ENCODE peak calls at places on chromosomes 1 and 21, in five cellular contexts. One of them, this sample, is unnamed.

GRCh38 chr1:16088996-16089395 is 15.5 kb upstream of the FAM131C start:
- DNase-seq in CD8-positive, alpha-beta memory T cell: no peak
- DNase-seq in GM12865: no peak
- DNase-seq in DND-41: no peak
- DNase-seq in adrenal gland: no peak
- DNase-seq in this sample: no peak

GRCh38 chr1:145892486-145893087 is 6.9 kb upstream of the ANKRD35 start:
- DNase-seq in CD8-positive, alpha-beta memory T cell: no peak
- DNase-seq in GM12865: no peak
- DNase-seq in DND-41: no peak
- DNase-seq in adrenal gland: peak; percentile 74
- DNase-seq in this sample: no peak

GRCh38 chr1:201015551-201016091 is 7.9 kb downstream of the KIF21B start:
- DNase-seq in CD8-positive, alpha-beta memory T cell: no peak
- DNase-seq in GM12865: no peak
- DNase-seq in adrenal gland: no peak
- DNase-seq in DND-41: no peak
- DNase-seq in this sample: no peak

GRCh38 chr21:26962516-26963305 is 4.2 kb downstream of the ADAMTS5 start:
- DNase-seq in CD8-positive, alpha-beta memory T cell: no peak
- DNase-seq in DND-41: no peak
- DNase-seq in adrenal gland: no peak
- DNase-seq in GM12865: no peak
- DNase-seq in this sample: no peak

GRCh38 chr1:43144228-43144627 is 27.9 kb downstream of the EBNA1BP2 start:
- DNase-seq in adrenal gland: no peak
- DNase-seq in CD8-positive, alpha-beta memory T cell: no peak
- DNase-seq in DND-41: no peak
- DNase-seq in GM12865: no peak
- DNase-seq in this sample: no peak

GRCh38 chr1:39212499-39212898 is 8.0 kb downstream of the MACF1 start:
- DNase-seq in adrenal gland: no peak
- DNase-seq in GM12865: no peak
- DNase-seq in CD8-positive, alpha-beta memory T cell: no peak
- DNase-seq in DND-41: no peak
- DNase-seq in this sample: no peak

GRCh38 chr1:1032428-1032827 is 12.5 kb downstream of the AGRN start:
- DNase-seq in CD8-positive, alpha-beta memory T cell: no peak
- DNase-seq in DND-41: no peak
- DNase-seq in adrenal gland: no peak
- DNase-seq in GM12865: peak; percentile 33
- DNase-seq in this sample: no peak

GRCh38 chr1:192159034-192159433 is 772 bp downstream of the RGS18 start:
- DNase-seq in GM12865: no peak
- DNase-seq in DND-41: peak; percentile 59
- DNase-seq in adrenal gland: no peak
- DNase-seq in CD8-positive, alpha-beta memory T cell: no peak
- DNase-seq in this sample: no peak

GRCh38 chr1:225137981-225138380 is 208.5 kb downstream of the DNAH14 start:
- DNase-seq in adrenal gland: no peak
- DNase-seq in CD8-positive, alpha-beta memory T cell: no peak
- DNase-seq in GM12865: no peak
- DNase-seq in DND-41: no peak
- DNase-seq in this sample: no peak

GRCh38 chr1:31669786-31670582 is 25.3 kb upstream of the PEF1 start:
- DNase-seq in CD8-positive, alpha-beta memory T cell: peak; percentile 50
- DNase-seq in DND-41: no peak
- DNase-seq in adrenal gland: peak; percentile 89
- DNase-seq in GM12865: no peak
- DNase-seq in this sample: peak; percentile 68

GRCh38 chr1:3304255-3304654 is 150.2 kb upstream of the ARHGEF16 start:
- DNase-seq in adrenal gland: no peak
- DNase-seq in DND-41: no peak
- DNase-seq in CD8-positive, alpha-beta memory T cell: no peak
- DNase-seq in GM12865: no peak
- DNase-seq in this sample: no peak

GRCh38 chr1:5267603-5268235 is 613.3 kb downstream of the AJAP1 start:
- DNase-seq in DND-41: no peak
- DNase-seq in GM12865: no peak
- DNase-seq in adrenal gland: no peak
- DNase-seq in CD8-positive, alpha-beta memory T cell: no peak
- DNase-seq in this sample: no peak

GRCh38 chr1:241998950-241999495 is at the start of gene MAP1LC3C:
- DNase-seq in DND-41: no peak
- DNase-seq in adrenal gland: no peak
- DNase-seq in CD8-positive, alpha-beta memory T cell: no peak
- DNase-seq in GM12865: no peak
- DNase-seq in this sample: no peak
- H3K4me3 ChIP-seq in DND-41: no peak within 1 kb of the TSS
- H3K4me3 ChIP-seq in adrenal gland: peak within 1 kb of the TSS; percentile 36
- H3K4me3 ChIP-seq in CD8-positive, alpha-beta memory T cell: no peak within 1 kb of the TSS
- H3K4me3 ChIP-seq in GM12865: peak within 1 kb of the TSS; percentile 37
- H3K4me3 ChIP-seq in this sample: no peak within 1 kb of the TSS

DNA sequence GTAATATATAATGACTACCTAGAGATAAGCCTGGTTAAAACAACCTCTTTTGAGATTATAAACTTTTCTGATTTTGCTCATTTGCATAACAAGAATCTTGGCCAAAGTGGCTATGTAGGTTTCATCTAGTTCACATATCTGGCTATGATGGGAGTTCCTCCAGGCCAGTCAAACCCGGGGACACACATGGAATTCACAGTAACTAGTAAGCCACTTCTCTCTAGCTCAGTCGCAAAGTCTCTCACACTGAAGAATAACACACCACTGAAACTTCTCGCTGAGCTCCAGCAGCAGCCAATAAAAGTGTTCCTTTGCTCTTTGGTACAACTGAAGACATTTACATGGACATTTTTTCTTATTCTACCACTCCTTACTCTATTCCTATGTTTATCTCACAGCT is 36.0 kb upstream of the GRIK1 start:
- DNase-seq in CD8-positive, alpha-beta memory T cell: no peak
- DNase-seq in adrenal gland: no peak
- DNase-seq in DND-41: no peak
- DNase-seq in GM12865: no peak
- DNase-seq in this sample: no peak
- H3K4me3 ChIP-seq in CD8-positive, alpha-beta memory T cell: no peak overlapping the region
- H3K4me3 ChIP-seq in adrenal gland: no peak overlapping the region
- H3K4me3 ChIP-seq in DND-41: no peak overlapping the region
- H3K4me3 ChIP-seq in GM12865: no peak overlapping the region
- H3K4me3 ChIP-seq in this sample: no peak overlapping the region

GRCh38 chr1:27725374-27726172 is at the start of gene FAM76A:
- DNase-seq in CD8-positive, alpha-beta memory T cell: peak; percentile 100
- DNase-seq in DND-41: peak; percentile 100
- DNase-seq in adrenal gland: peak; percentile 100
- DNase-seq in GM12865: peak; percentile 100
- DNase-seq in this sample: peak; percentile 98

GRCh38 chr1:27726173-27726793 is 522 bp downstream of the FAM76A start:
- DNase-seq in CD8-positive, alpha-beta memory T cell: no peak
- DNase-seq in adrenal gland: peak; percentile 65
- DNase-seq in GM12865: peak; percentile 70
- DNase-seq in DND-41: peak; percentile 50
- DNase-seq in this sample: no peak

GRCh38 chr1:27724961-27725373 is 794 bp upstream of the FAM76A start:
- DNase-seq in adrenal gland: no peak
- DNase-seq in GM12865: peak; percentile 72
- DNase-seq in DND-41: peak; percentile 12
- DNase-seq in CD8-positive, alpha-beta memory T cell: no peak
- DNase-seq in this sample: no peak

DNA sequence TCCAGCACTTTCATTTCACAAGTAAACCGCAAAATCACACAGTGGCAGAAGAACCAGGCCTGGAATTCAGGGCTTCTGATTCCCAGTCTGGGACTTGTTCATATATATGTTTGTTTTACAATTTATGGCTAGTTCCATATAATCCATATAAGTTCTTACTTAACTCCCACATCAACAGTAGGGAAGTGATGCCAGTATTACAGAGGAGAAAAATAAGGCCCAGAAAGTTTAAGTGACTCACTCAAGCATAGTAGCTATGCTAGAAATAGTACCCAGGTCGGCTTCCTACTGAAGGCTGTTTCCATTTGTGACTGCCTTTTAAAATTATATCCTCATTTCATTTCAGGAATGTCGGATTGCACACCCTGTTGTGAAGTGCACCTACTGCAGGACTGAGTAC is 1.4 kb downstream of the FAM76A start:
- DNase-seq in GM12865: no peak
- DNase-seq in DND-41: no peak
- DNase-seq in adrenal gland: no peak
- DNase-seq in CD8-positive, alpha-beta memory T cell: no peak
- DNase-seq in this sample: no peak
- H3K4me3 ChIP-seq in GM12865: peak overlapping the region; percentile 98
- H3K4me3 ChIP-seq in DND-41: no peak overlapping the region
- H3K4me3 ChIP-seq in adrenal gland: peak overlapping the region; percentile 67
- H3K4me3 ChIP-seq in CD8-positive, alpha-beta memory T cell: no peak overlapping the region
- H3K4me3 ChIP-seq in this sample: no peak overlapping the region

DNA sequence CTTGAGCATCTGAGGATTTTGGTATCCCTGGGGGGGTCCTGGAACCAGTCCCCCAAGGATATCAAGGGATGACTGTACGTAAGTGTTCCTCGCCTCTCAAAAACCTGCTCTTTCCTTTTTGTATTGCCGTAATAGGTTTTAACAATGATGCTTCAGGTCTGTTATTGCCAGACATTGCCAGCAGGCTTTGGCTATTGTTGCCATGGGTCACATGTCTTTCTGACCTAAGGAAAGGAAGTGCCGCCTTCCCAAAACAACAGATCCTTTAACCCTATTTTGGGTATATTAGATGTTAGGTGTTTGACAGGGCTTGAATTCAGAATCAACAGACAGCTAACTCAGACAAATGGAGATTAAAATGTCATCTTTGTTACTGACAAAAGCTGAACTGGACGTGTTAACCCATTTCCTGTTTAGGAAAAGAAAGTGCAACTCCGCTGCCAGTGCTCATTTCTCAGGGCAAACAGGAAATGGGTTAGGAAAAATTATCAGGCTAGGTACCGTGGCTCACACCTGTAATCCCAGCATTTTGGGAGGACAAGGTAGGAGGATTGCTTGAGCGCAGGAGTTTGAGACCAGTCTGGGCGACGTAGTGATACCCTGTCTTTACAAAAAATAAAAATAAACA is 12.4 kb upstream of the PRPF38B start:
- DNase-seq in GM12865: no peak
- DNase-seq in adrenal gland: no peak
- DNase-seq in CD8-positive, alpha-beta memory T cell: no peak
- DNase-seq in DND-41: no peak
- DNase-seq in this sample: no peak
- H3K4me3 ChIP-seq in GM12865: no peak overlapping the region
- H3K4me3 ChIP-seq in adrenal gland: no peak overlapping the region
- H3K4me3 ChIP-seq in CD8-positive, alpha-beta memory T cell: no peak overlapping the region
- H3K4me3 ChIP-seq in DND-41: no peak overlapping the region
- H3K4me3 ChIP-seq in this sample: no peak overlapping the region

GRCh38 chr1:204076891-204077290 is 4.0 kb downstream of the SOX13 start:
- DNase-seq in DND-41: no peak
- DNase-seq in CD8-positive, alpha-beta memory T cell: no peak
- DNase-seq in GM12865: no peak
- DNase-seq in adrenal gland: no peak
- DNase-seq in this sample: no peak

GRCh38 chr1:204073837-204074273 is 940 bp downstream of the SOX13 start:
- DNase-seq in adrenal gland: no peak
- DNase-seq in CD8-positive, alpha-beta memory T cell: no peak
- DNase-seq in DND-41: no peak
- DNase-seq in GM12865: no peak
- DNase-seq in this sample: no peak

GRCh38 chr1:204074274-204075115 is 1.6 kb downstream of the SOX13 start:
- DNase-seq in CD8-positive, alpha-beta memory T cell: no peak
- DNase-seq in GM12865: no peak
- DNase-seq in adrenal gland: peak; percentile 78
- DNase-seq in DND-41: no peak
- DNase-seq in this sample: no peak

GRCh38 chr1:204075890-204076837 is 3.2 kb downstream of the SOX13 start:
- DNase-seq in GM12865: no peak
- DNase-seq in adrenal gland: no peak
- DNase-seq in CD8-positive, alpha-beta memory T cell: no peak
- DNase-seq in DND-41: no peak
- DNase-seq in this sample: no peak

GRCh38 chr1:204075116-204075636 is 2.3 kb downstream of the SOX13 start:
- DNase-seq in adrenal gland: no peak
- DNase-seq in GM12865: no peak
- DNase-seq in CD8-positive, alpha-beta memory T cell: no peak
- DNase-seq in DND-41: no peak
- DNase-seq in this sample: no peak
- H3K4me3 ChIP-seq in adrenal gland: peak overlapping the region; percentile 80
- H3K4me3 ChIP-seq in GM12865: no peak overlapping the region
- H3K4me3 ChIP-seq in CD8-positive, alpha-beta memory T cell: peak overlapping the region; percentile 45
- H3K4me3 ChIP-seq in DND-41: no peak overlapping the region
- H3K4me3 ChIP-seq in this sample: no peak overlapping the region

DNA sequence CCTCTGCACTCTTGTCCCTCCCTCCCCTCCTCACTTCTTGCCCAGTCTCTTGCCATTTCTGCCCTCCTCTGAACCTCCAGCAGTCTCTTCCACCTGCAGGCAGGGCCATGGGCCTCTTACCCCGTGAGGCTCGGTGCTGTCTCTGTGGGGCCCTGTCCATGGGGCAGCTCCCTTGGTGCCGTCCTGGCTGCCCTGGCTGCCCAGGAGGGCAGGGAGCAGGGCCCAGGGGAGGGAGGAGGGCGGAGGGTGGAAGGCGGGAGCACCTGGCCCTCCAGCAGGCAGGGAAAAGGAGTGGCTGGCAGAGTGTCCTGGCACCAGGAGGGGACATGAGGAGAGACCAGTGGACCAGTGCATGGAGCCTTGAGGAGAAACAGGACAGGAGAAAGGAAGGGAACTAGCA is at the start of gene RORC:
- DNase-seq in GM12865: no peak
- DNase-seq in CD8-positive, alpha-beta memory T cell: no peak
- DNase-seq in adrenal gland: peak; percentile 40
- DNase-seq in DND-41: no peak
- DNase-seq in this sample: no peak
- H3K4me3 ChIP-seq in GM12865: no peak within 1 kb of the TSS
- H3K4me3 ChIP-seq in CD8-positive, alpha-beta memory T cell: no peak within 1 kb of the TSS
- H3K4me3 ChIP-seq in adrenal gland: no peak within 1 kb of the TSS
- H3K4me3 ChIP-seq in DND-41: no peak within 1 kb of the TSS
- H3K4me3 ChIP-seq in this sample: no peak within 1 kb of the TSS

DNA sequence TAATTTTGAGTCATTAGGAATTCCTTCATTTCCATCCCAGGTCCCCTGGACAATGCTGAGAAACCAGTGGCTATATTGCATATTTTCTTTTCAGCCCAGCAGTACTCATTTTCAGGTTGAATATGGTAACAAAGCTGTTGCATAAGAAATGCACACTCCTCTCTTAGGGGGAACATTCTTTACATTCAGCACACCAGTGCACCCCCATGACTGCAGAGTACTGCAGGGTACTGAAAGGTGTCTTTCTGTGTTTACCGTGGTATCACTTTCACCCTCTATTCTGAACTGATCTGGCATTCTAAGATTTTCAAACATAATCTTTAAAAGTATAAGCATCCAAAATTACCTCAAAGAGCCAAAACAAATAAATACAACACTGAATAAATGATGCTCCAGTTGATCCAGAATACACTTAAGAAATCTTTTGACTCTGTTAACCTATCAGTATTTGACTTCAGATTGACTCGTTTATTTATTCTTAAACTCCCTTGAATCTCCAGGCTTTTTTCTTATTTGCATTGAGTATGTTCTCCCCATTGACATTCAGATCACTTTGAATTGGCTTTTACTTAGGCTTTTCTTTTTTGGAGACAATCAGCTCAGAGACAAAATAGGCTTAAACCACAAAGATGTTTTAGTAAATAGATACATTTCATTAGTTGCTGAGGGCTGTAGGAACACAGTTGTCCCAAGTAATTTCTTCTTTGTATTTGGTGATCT is 213.6 kb downstream of the NFIA start:
- DNase-seq in CD8-positive, alpha-beta memory T cell: no peak
- DNase-seq in adrenal gland: no peak
- DNase-seq in DND-41: no peak
- DNase-seq in GM12865: no peak
- DNase-seq in this sample: no peak
- H3K4me3 ChIP-seq in CD8-positive, alpha-beta memory T cell: no peak overlapping the region
- H3K4me3 ChIP-seq in adrenal gland: no peak overlapping the region
- H3K4me3 ChIP-seq in DND-41: no peak overlapping the region
- H3K4me3 ChIP-seq in GM12865: no peak overlapping the region
- H3K4me3 ChIP-seq in this sample: no peak overlapping the region